ENCODE peak calls at places on chromosome 4, in five cellular contexts. One of them, this sample, is unnamed.

GRCh38 chr4:70712150-70712549 is 9.6 kb upstream of the RUFY3 start:
- DNase-seq in activated CD8-positive, alpha-beta memory T cell treated with anti-CD3 and anti-CD28 coated beads for 4 hours: no peak
- DNase-seq in H4: no peak
- DNase-seq in H9: no peak
- DNase-seq in activated CD4-positive, CD25-positive, alpha-beta regulatory T cell: no peak
- DNase-seq in this sample: no peak

GRCh38 chr4:15656038-15656470 is 897 bp upstream of the FBXL5 start:
- DNase-seq in activated CD8-positive, alpha-beta memory T cell treated with anti-CD3 and anti-CD28 coated beads for 4 hours: no peak
- DNase-seq in H4: no peak
- DNase-seq in H9: peak; percentile 72
- DNase-seq in activated CD4-positive, CD25-positive, alpha-beta regulatory T cell: no peak
- DNase-seq in this sample: no peak

GRCh38 chr4:77104405-77105292 is 28.9 kb upstream of the CCNI start:
- DNase-seq in activated CD8-positive, alpha-beta memory T cell treated with anti-CD3 and anti-CD28 coated beads for 4 hours: no peak
- DNase-seq in H4: no peak
- DNase-seq in H9: no peak
- DNase-seq in activated CD4-positive, CD25-positive, alpha-beta regulatory T cell: no peak
- DNase-seq in this sample: no peak

GRCh38 chr4:66863481-66863880 is 681.8 kb downstream of the CENPC start:
- DNase-seq in activated CD8-positive, alpha-beta memory T cell treated with anti-CD3 and anti-CD28 coated beads for 4 hours: no peak
- DNase-seq in H4: no peak
- DNase-seq in H9: no peak
- DNase-seq in activated CD4-positive, CD25-positive, alpha-beta regulatory T cell: no peak
- DNase-seq in this sample: no peak

GRCh38 chr4:184028571-184028996 is 123.5 kb downstream of the STOX2 start:
- DNase-seq in activated CD8-positive, alpha-beta memory T cell treated with anti-CD3 and anti-CD28 coated beads for 4 hours: no peak
- DNase-seq in H4: no peak
- DNase-seq in H9: no peak
- DNase-seq in activated CD4-positive, CD25-positive, alpha-beta regulatory T cell: no peak
- DNase-seq in this sample: no peak

GRCh38 chr4:140996757-140997156 is 136.5 kb downstream of the RNF150 start:
- DNase-seq in activated CD8-positive, alpha-beta memory T cell treated with anti-CD3 and anti-CD28 coated beads for 4 hours: no peak
- DNase-seq in H4: peak; percentile 22
- DNase-seq in H9: no peak
- DNase-seq in activated CD4-positive, CD25-positive, alpha-beta regulatory T cell: no peak
- DNase-seq in this sample: no peak

GRCh38 chr4:22410645-22411247 is 105.1 kb downstream of the ADGRA3 start:
- DNase-seq in activated CD8-positive, alpha-beta memory T cell treated with anti-CD3 and anti-CD28 coated beads for 4 hours: no peak
- DNase-seq in H4: peak; percentile 38
- DNase-seq in H9: no peak
- DNase-seq in activated CD4-positive, CD25-positive, alpha-beta regulatory T cell: no peak
- DNase-seq in this sample: no peak

GRCh38 chr4:710916-711315 is 5.3 kb downstream of the PCGF3 start:
- DNase-seq in activated CD8-positive, alpha-beta memory T cell treated with anti-CD3 and anti-CD28 coated beads for 4 hours: no peak
- DNase-seq in H4: no peak
- DNase-seq in H9: no peak
- DNase-seq in activated CD4-positive, CD25-positive, alpha-beta regulatory T cell: no peak
- DNase-seq in this sample: no peak

GRCh38 chr4:161704653-161705052 is 459.1 kb downstream of the FSTL5 start:
- DNase-seq in activated CD8-positive, alpha-beta memory T cell treated with anti-CD3 and anti-CD28 coated beads for 4 hours: no peak
- DNase-seq in H4: no peak
- DNase-seq in H9: no peak
- DNase-seq in activated CD4-positive, CD25-positive, alpha-beta regulatory T cell: no peak
- DNase-seq in this sample: no peak

GRCh38 chr4:5168891-5169290 is 117.6 kb downstream of the STK32B start:
- DNase-seq in activated CD8-positive, alpha-beta memory T cell treated with anti-CD3 and anti-CD28 coated beads for 4 hours: no peak
- DNase-seq in H4: no peak
- DNase-seq in H9: peak; percentile 3
- DNase-seq in activated CD4-positive, CD25-positive, alpha-beta regulatory T cell: no peak
- DNase-seq in this sample: no peak

GRCh38 chr4:159655547-159655946 is 552.7 kb downstream of the RAPGEF2 start:
- DNase-seq in activated CD8-positive, alpha-beta memory T cell treated with anti-CD3 and anti-CD28 coated beads for 4 hours: no peak
- DNase-seq in H4: peak; percentile 44
- DNase-seq in H9: no peak
- DNase-seq in activated CD4-positive, CD25-positive, alpha-beta regulatory T cell: no peak
- DNase-seq in this sample: no peak

GRCh38 chr4:4750187-4750586 is 109.3 kb upstream of the MSX1 start:
- DNase-seq in activated CD8-positive, alpha-beta memory T cell treated with anti-CD3 and anti-CD28 coated beads for 4 hours: no peak
- DNase-seq in H4: no peak
- DNase-seq in H9: peak; percentile 49
- DNase-seq in activated CD4-positive, CD25-positive, alpha-beta regulatory T cell: no peak
- DNase-seq in this sample: no peak

GRCh38 chr4:12729384-12729783 is 754.8 kb downstream of the RAB28 start:
- DNase-seq in activated CD8-positive, alpha-beta memory T cell treated with anti-CD3 and anti-CD28 coated beads for 4 hours: no peak
- DNase-seq in H4: peak; percentile 23
- DNase-seq in H9: no peak
- DNase-seq in activated CD4-positive, CD25-positive, alpha-beta regulatory T cell: no peak
- DNase-seq in this sample: no peak

GRCh38 chr4:55475394-55476243 is 71.1 kb downstream of the CLOCK start:
- DNase-seq in activated CD8-positive, alpha-beta memory T cell treated with anti-CD3 and anti-CD28 coated beads for 4 hours: no peak
- DNase-seq in H4: no peak
- DNase-seq in H9: no peak
- DNase-seq in activated CD4-positive, CD25-positive, alpha-beta regulatory T cell: no peak
- DNase-seq in this sample: no peak

GRCh38 chr4:125187621-125188176 is 127.1 kb upstream of the FAT4 start:
- DNase-seq in activated CD8-positive, alpha-beta memory T cell treated with anti-CD3 and anti-CD28 coated beads for 4 hours: no peak
- DNase-seq in H4: peak; percentile 32
- DNase-seq in H9: no peak
- DNase-seq in activated CD4-positive, CD25-positive, alpha-beta regulatory T cell: no peak
- DNase-seq in this sample: no peak

GRCh38 chr4:149595500-149595899 is 220.1 kb downstream of the IQCM start:
- DNase-seq in activated CD8-positive, alpha-beta memory T cell treated with anti-CD3 and anti-CD28 coated beads for 4 hours: no peak
- DNase-seq in H4: no peak
- DNase-seq in H9: no peak
- DNase-seq in activated CD4-positive, CD25-positive, alpha-beta regulatory T cell: no peak
- DNase-seq in this sample: no peak

GRCh38 chr4:6749340-6750171 is 33.0 kb upstream of the KIAA0232 start:
- DNase-seq in activated CD8-positive, alpha-beta memory T cell treated with anti-CD3 and anti-CD28 coated beads for 4 hours: no peak
- DNase-seq in H4: peak; percentile 77
- DNase-seq in H9: no peak
- DNase-seq in activated CD4-positive, CD25-positive, alpha-beta regulatory T cell: no peak
- DNase-seq in this sample: no peak

GRCh38 chr4:137106733-137107132 is 425.6 kb downstream of the PCDH18 start:
- DNase-seq in activated CD8-positive, alpha-beta memory T cell treated with anti-CD3 and anti-CD28 coated beads for 4 hours: no peak
- DNase-seq in H4: no peak
- DNase-seq in H9: no peak
- DNase-seq in activated CD4-positive, CD25-positive, alpha-beta regulatory T cell: no peak
- DNase-seq in this sample: no peak

GRCh38 chr4:83618991-83619390 is 83.1 kb downstream of the GPAT3 start:
- DNase-seq in activated CD8-positive, alpha-beta memory T cell treated with anti-CD3 and anti-CD28 coated beads for 4 hours: no peak
- DNase-seq in H4: peak; percentile 54
- DNase-seq in H9: no peak
- DNase-seq in activated CD4-positive, CD25-positive, alpha-beta regulatory T cell: no peak
- DNase-seq in this sample: no peak

This sample was measured in GM12864.